ENCODE peak calls at places on chromosome 3, in six cellular contexts. One of them, this sample, is unnamed.

GRCh38 chr3:72490688-72491430 is 357.4 kb downstream of the SHQ1 start:
- DNase-seq in H9: peak; percentile 53
- DNase-seq in neuronal stem cell: no peak
- DNase-seq in mesenchymal stem cell: no peak
- DNase-seq in IMR-90: no peak
- DNase-seq in H1: no peak
- DNase-seq in this sample: peak; percentile 8

GRCh38 chr3:131421957-131422498 is 40.5 kb downstream of the NUDT16 start:
- DNase-seq in H9: no peak
- DNase-seq in neuronal stem cell: no peak
- DNase-seq in mesenchymal stem cell: no peak
- DNase-seq in IMR-90: no peak
- DNase-seq in H1: no peak
- DNase-seq in this sample: no peak

GRCh38 chr3:57935539-57935938 is 72.7 kb upstream of the FLNB start:
- DNase-seq in H9: no peak
- DNase-seq in neuronal stem cell: no peak
- DNase-seq in mesenchymal stem cell: no peak
- DNase-seq in IMR-90: no peak
- DNase-seq in H1: no peak
- DNase-seq in this sample: peak; percentile 82

GRCh38 chr3:169147246-169148008 is 516.1 kb downstream of the MECOM start:
- DNase-seq in H9: peak; percentile 86
- DNase-seq in neuronal stem cell: peak; percentile 80
- DNase-seq in mesenchymal stem cell: peak; percentile 65
- DNase-seq in IMR-90: peak; percentile 61
- DNase-seq in H1: peak; percentile 59
- DNase-seq in this sample: peak; percentile 46

GRCh38 chr3:43818229-43818628 is 127.5 kb downstream of the ABHD5 start:
- DNase-seq in H9: no peak
- DNase-seq in neuronal stem cell: no peak
- DNase-seq in mesenchymal stem cell: no peak
- DNase-seq in IMR-90: no peak
- DNase-seq in H1: no peak
- DNase-seq in this sample: no peak

GRCh38 chr3:10407361-10407760 is 86.4 kb upstream of the SEC13 start:
- DNase-seq in H9: no peak
- DNase-seq in neuronal stem cell: no peak
- DNase-seq in mesenchymal stem cell: no peak
- DNase-seq in IMR-90: no peak
- DNase-seq in H1: no peak
- DNase-seq in this sample: no peak

GRCh38 chr3:9769426-9770275 is at the start of gene CAMK1:
- DNase-seq in H9: peak; percentile 78
- DNase-seq in neuronal stem cell: peak; percentile 62
- DNase-seq in mesenchymal stem cell: peak; percentile 72
- DNase-seq in IMR-90: peak; percentile 58
- DNase-seq in H1: no peak
- DNase-seq in this sample: peak; percentile 72

GRCh38 chr3:26369133-26369532 is 253.4 kb upstream of the LRRC3B start:
- DNase-seq in H9: peak; percentile 73
- DNase-seq in neuronal stem cell: no peak
- DNase-seq in mesenchymal stem cell: no peak
- DNase-seq in IMR-90: no peak
- DNase-seq in H1: no peak
- DNase-seq in this sample: no peak

GRCh38 chr3:140972833-140973232 is 31.2 kb downstream of the SLC25A36 start:
- DNase-seq in H9: no peak
- DNase-seq in neuronal stem cell: no peak
- DNase-seq in mesenchymal stem cell: peak; percentile 34
- DNase-seq in IMR-90: peak; percentile 26
- DNase-seq in H1: no peak
- DNase-seq in this sample: no peak

GRCh38 chr3:71989165-71989564 is 204.2 kb upstream of the PROK2 start:
- DNase-seq in H9: no peak
- DNase-seq in neuronal stem cell: no peak
- DNase-seq in mesenchymal stem cell: peak; percentile 11
- DNase-seq in IMR-90: peak; percentile 13
- DNase-seq in H1: no peak
- DNase-seq in this sample: no peak

GRCh38 chr3:69079269-69080159 is 651 bp downstream of the UBA3 start:
- DNase-seq in H9: peak; percentile 33
- DNase-seq in neuronal stem cell: no peak
- DNase-seq in mesenchymal stem cell: peak; percentile 22
- DNase-seq in IMR-90: no peak
- DNase-seq in H1: no peak
- DNase-seq in this sample: peak; percentile 34

GRCh38 chr3:141050576-141050912 is 603 bp upstream of the SPSB4 start:
- DNase-seq in H9: peak; percentile 77
- DNase-seq in neuronal stem cell: no peak
- DNase-seq in mesenchymal stem cell: no peak
- DNase-seq in IMR-90: no peak
- DNase-seq in H1: no peak
- DNase-seq in this sample: no peak

GRCh38 chr3:13134166-13134878 is 61.1 kb upstream of the IQSEC1 start:
- DNase-seq in H9: peak; percentile 20
- DNase-seq in neuronal stem cell: no peak
- DNase-seq in mesenchymal stem cell: no peak
- DNase-seq in IMR-90: no peak
- DNase-seq in H1: no peak
- DNase-seq in this sample: peak; percentile 26

GRCh38 chr3:84904819-84905555 is 53.8 kb upstream of the CADM2 start:
- DNase-seq in H9: peak; percentile 67
- DNase-seq in neuronal stem cell: no peak
- DNase-seq in mesenchymal stem cell: no peak
- DNase-seq in IMR-90: no peak
- DNase-seq in H1: no peak
- DNase-seq in this sample: no peak

GRCh38 chr3:101778385-101779046 is 495 bp upstream of the NXPE3 start:
- DNase-seq in H9: no peak
- DNase-seq in neuronal stem cell: no peak
- DNase-seq in mesenchymal stem cell: no peak
- DNase-seq in IMR-90: no peak
- DNase-seq in H1: no peak
- DNase-seq in this sample: no peak

GRCh38 chr3:128274837-128275236 is 121.6 kb downstream of the EEFSEC start:
- DNase-seq in H9: peak; percentile 34
- DNase-seq in neuronal stem cell: no peak
- DNase-seq in mesenchymal stem cell: peak; percentile 91
- DNase-seq in IMR-90: peak; percentile 96
- DNase-seq in H1: no peak
- DNase-seq in this sample: peak; percentile 97

GRCh38 chr3:71723452-71724170 is 1.6 kb downstream of the EIF4E3 start:
- DNase-seq in H9: no peak
- DNase-seq in neuronal stem cell: no peak
- DNase-seq in mesenchymal stem cell: no peak
- DNase-seq in IMR-90: no peak
- DNase-seq in H1: no peak
- DNase-seq in this sample: no peak

GRCh38 chr3:48970568-48970967 is 19.5 kb upstream of the P4HTM start:
- DNase-seq in H9: no peak
- DNase-seq in neuronal stem cell: no peak
- DNase-seq in mesenchymal stem cell: no peak
- DNase-seq in IMR-90: no peak
- DNase-seq in H1: no peak
- DNase-seq in this sample: no peak

GRCh38 chr3:98978068-98978811 is 76.7 kb upstream of the DCBLD2 start:
- DNase-seq in H9: no peak
- DNase-seq in neuronal stem cell: no peak
- DNase-seq in mesenchymal stem cell: no peak
- DNase-seq in IMR-90: no peak
- DNase-seq in H1: no peak
- DNase-seq in this sample: no peak

GRCh38 chr3:153138267-153139210 is 23.5 kb upstream of the RAP2B start:
- DNase-seq in H9: peak; percentile 33
- DNase-seq in neuronal stem cell: no peak
- DNase-seq in mesenchymal stem cell: peak; percentile 96
- DNase-seq in IMR-90: peak; percentile 96
- DNase-seq in H1: no peak
- DNase-seq in this sample: peak; percentile 92

GRCh38 chr3:123383101-123384053 is 65.5 kb downstream of the ADCY5 start:
- DNase-seq in H9: peak; percentile 60
- DNase-seq in neuronal stem cell: peak; percentile 30
- DNase-seq in mesenchymal stem cell: no peak
- DNase-seq in IMR-90: peak; percentile 62
- DNase-seq in H1: peak; percentile 46
- DNase-seq in this sample: peak; percentile 85

DNA sequence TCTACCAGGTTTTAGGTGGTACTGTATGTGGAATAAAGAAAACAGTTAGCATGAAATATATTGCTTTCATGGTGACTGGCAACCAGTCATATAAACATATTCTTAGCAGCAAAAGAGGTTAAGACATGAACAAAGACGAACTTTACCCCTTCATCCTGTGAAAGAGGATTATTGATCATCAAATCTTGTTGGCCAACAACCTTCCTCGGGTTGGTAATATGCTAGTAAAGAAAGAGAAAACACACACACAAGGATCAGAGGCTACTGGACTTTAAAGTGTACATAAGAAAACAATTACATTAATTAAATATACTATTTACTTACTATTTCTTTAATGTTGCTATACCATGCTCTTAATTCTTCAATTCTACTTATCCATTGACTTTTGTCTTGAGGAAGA is 337.9 kb downstream of the TBC1D5 start:
- DNase-seq in H9: no peak
- DNase-seq in neuronal stem cell: no peak
- DNase-seq in mesenchymal stem cell: no peak
- DNase-seq in IMR-90: no peak
- DNase-seq in H1: no peak
- DNase-seq in this sample: no peak
- H2AFZ ChIP-seq in H9: no peak overlapping the region
- H2AFZ ChIP-seq in neuronal stem cell: no peak overlapping the region
- H2AFZ ChIP-seq in mesenchymal stem cell: no peak overlapping the region
- H2AFZ ChIP-seq in IMR-90: no peak overlapping the region
- H2AFZ ChIP-seq in H1: no peak overlapping the region
- H2AFZ ChIP-seq in this sample: no peak overlapping the region

DNA sequence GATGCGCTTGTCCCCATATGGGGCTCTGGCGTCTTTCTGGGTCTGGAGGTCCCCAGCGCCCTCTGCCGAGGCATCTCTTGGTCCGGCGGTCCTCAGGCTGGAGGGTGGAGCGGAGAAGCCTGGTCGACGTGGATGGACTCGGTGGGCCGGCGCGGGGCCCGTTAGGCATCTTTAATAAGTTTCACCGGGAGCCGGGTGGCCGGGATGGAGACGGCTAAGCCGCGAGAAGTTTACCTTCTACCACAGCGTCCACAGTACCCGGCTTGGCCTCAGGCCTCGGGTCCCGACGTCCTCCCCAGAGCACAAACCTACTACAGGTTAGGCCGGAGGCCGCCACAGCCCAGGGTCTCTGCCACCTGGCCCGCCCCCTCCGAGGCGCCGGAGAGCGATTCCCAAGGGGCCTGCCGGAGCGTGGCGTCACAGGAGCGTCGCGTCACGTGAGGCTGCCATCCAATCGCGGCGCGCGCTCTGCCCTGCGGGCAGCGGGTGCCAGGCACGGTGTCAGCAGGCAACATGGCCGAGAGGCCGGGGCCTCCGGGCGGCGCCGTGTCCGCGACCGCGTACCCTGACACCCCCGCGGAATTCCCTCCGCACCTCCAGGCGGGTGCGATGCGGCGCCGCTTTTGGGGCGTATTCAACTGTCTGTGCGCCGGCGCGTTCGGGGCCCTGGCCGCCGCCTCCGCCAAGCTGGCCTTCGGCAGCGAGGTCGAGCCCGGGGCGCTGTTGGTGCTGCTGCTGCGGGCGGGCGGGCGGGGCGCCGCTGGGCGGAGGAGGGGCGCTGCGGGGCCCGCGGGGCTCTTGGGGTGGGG is at the start of gene TMEM42:
- DNase-seq in H9: peak; percentile 97
- DNase-seq in neuronal stem cell: peak; percentile 83
- DNase-seq in mesenchymal stem cell: peak; percentile 89
- DNase-seq in IMR-90: peak; percentile 90
- DNase-seq in H1: peak; percentile 89
- DNase-seq in this sample: peak; percentile 96
- H3K4ac ChIP-seq in H9: no peak within 1 kb of the TSS
- H3K4ac ChIP-seq in neuronal stem cell: peak within 1 kb of the TSS; percentile 29
- H3K4ac ChIP-seq in mesenchymal stem cell: peak within 1 kb of the TSS; percentile 62
- H3K4ac ChIP-seq in IMR-90: peak within 1 kb of the TSS; percentile 90
- H3K4ac ChIP-seq in H1: no peak within 1 kb of the TSS
- H3K4ac ChIP-seq in this sample: peak within 1 kb of the TSS; percentile 5

GRCh38 chr3:63914312-63914711 is 2.1 kb upstream of the SCAANT1 start:
- DNase-seq in H9: no peak
- DNase-seq in neuronal stem cell: no peak
- DNase-seq in mesenchymal stem cell: peak; percentile 37
- DNase-seq in IMR-90: peak; percentile 30
- DNase-seq in H1: no peak
- DNase-seq in this sample: no peak

GRCh38 chr3:63911901-63912767 is at the start of gene SCAANT1:
- DNase-seq in H9: peak; percentile 83
- DNase-seq in neuronal stem cell: peak; percentile 81
- DNase-seq in mesenchymal stem cell: peak; percentile 92
- DNase-seq in IMR-90: peak; percentile 90
- DNase-seq in H1: peak; percentile 60
- DNase-seq in this sample: peak; percentile 83

GRCh38 chr3:63911395-63911900 is 735 bp downstream of the SCAANT1 start:
- DNase-seq in H9: no peak
- DNase-seq in neuronal stem cell: no peak
- DNase-seq in mesenchymal stem cell: no peak
- DNase-seq in IMR-90: no peak
- DNase-seq in H1: no peak
- DNase-seq in this sample: no peak

GRCh38 chr3:63910873-63911272 is 1.3 kb downstream of the SCAANT1 start:
- DNase-seq in H9: no peak
- DNase-seq in neuronal stem cell: no peak
- DNase-seq in mesenchymal stem cell: no peak
- DNase-seq in IMR-90: peak; percentile 59
- DNase-seq in H1: no peak
- DNase-seq in this sample: no peak

GRCh38 chr3:63912768-63913588 is 795 bp upstream of the SCAANT1 start:
- DNase-seq in H9: peak; percentile 56
- DNase-seq in neuronal stem cell: peak; percentile 36
- DNase-seq in mesenchymal stem cell: peak; percentile 84
- DNase-seq in IMR-90: peak; percentile 78
- DNase-seq in H1: no peak
- DNase-seq in this sample: peak; percentile 76
- H2AFZ ChIP-seq in H9: no peak overlapping the region
- H2AFZ ChIP-seq in neuronal stem cell: peak overlapping the region; percentile 91
- H2AFZ ChIP-seq in mesenchymal stem cell: peak overlapping the region; percentile 75
- H2AFZ ChIP-seq in IMR-90: peak overlapping the region; percentile 95
- H2AFZ ChIP-seq in H1: peak overlapping the region; percentile 65
- H2AFZ ChIP-seq in this sample: peak overlapping the region; percentile 99

DNA sequence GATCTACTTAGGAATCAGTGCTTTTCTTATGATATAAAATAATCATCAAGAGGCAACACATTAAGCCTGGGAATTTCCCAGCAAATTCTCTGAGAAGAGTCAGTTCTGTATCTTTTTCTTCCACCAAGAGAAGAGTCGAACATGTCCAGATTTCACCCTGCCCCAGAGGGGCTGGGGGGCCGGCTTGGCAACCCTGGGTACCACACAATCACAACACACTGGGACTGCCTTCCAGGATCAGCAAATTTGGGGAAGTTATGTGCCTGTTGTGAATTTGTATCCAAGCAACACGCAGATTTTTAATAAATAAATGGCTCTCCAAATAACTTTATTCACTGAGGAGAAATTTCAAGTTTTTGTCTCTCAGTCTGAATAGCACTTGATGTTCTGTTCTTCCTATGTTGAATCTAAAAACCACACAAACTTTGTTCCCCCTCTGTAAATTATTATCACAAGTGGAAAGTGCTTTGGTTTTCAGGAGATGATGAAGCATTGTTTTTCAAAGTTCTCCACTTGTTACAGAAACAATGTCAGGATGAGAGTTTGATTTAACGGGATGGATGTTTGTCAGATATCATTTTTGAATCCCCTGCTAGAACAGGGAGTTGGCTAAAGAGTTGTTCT is 357.2 kb downstream of the ZNF385D start:
- DNase-seq in H9: no peak
- DNase-seq in neuronal stem cell: no peak
- DNase-seq in mesenchymal stem cell: no peak
- DNase-seq in IMR-90: no peak
- DNase-seq in H1: no peak
- DNase-seq in this sample: no peak
- H3K4ac ChIP-seq in H9: no peak overlapping the region
- H3K4ac ChIP-seq in neuronal stem cell: no peak overlapping the region
- H3K4ac ChIP-seq in mesenchymal stem cell: no peak overlapping the region
- H3K4ac ChIP-seq in IMR-90: no peak overlapping the region
- H3K4ac ChIP-seq in H1: no peak overlapping the region
- H3K4ac ChIP-seq in this sample: no peak overlapping the region

This sample was measured in trophoblast cell.